ENCODE peak calls at places on chromosome 20, in five cellular contexts. X is COR-L47, V is tibial artery, G is cardiac septum, Z is anterior cingulate cortex. B is an unnamed sample.

GRCh38 chr20:38723069-38723981 is 961 bp upstream of the SLC32A1 start:
- DNase-seq in X (peak), V (no peak), G (no peak), Z (no peak), B (no peak)

GRCh38 chr20:31860431-31861345 is 9.6 kb downstream of the DUSP15 start:
- DNase-seq in X (no peak), V (no peak), G (no peak), Z (no peak), B (peak)

GRCh38 chr20:45538209-45538798 is 978 bp downstream of the WFDC6 start:
- DNase-seq in X (no peak), V (no peak), G (no peak), Z (no peak), B (no peak)

GRCh38 chr20:61821698-61822097 is 244.0 kb downstream of the TAF4 start:
- DNase-seq in X (no peak), V (no peak), G (no peak), Z (no peak), B (no peak)

GRCh38 chr20:58065508-58066361 is 162.7 kb downstream of the ANKRD60 start:
- DNase-seq in X (peak), V (peak), G (no peak), Z (no peak), B (no peak)

GRCh38 chr20:62597416-62598115 is 44.7 kb upstream of the SLCO4A1 start:
- DNase-seq in X (no peak), V (no peak), G (no peak), Z (no peak), B (no peak)

GRCh38 chr20:13200767-13201500 is 20.1 kb upstream of the ISM1 start:
- DNase-seq in X (peak), V (no peak), G (no peak), Z (no peak), B (no peak)

GRCh38 chr20:56952258-56952929 is 314.0 kb downstream of the BMP7 start:
- DNase-seq in X (no peak), V (no peak), G (no peak), Z (no peak), B (no peak)

GRCh38 chr20:41386502-41387427 is 20.1 kb upstream of the EMILIN3 start:
- DNase-seq in X (no peak), V (no peak), G (no peak), Z (no peak), B (no peak)

GRCh38 chr20:32562495-32562911 is 22.6 kb downstream of the NOL4L start:
- DNase-seq in X (no peak), V (no peak), G (no peak), Z (no peak), B (no peak)

GRCh38 chr20:60851826-60852704 is 400.0 kb upstream of the CDH4 start:
- DNase-seq in X (no peak), V (no peak), G (no peak), Z (no peak), B (no peak)

GRCh38 chr20:59948828-59949720 is 8.9 kb downstream of the FAM217B start:
- DNase-seq in X (peak), V (no peak), G (no peak), Z (no peak), B (no peak)

GRCh38 chr20:15772826-15773225 is 800.4 kb downstream of the KIF16B start:
- DNase-seq in X (no peak), V (no peak), G (no peak), Z (no peak), B (no peak)

GRCh38 chr20:62258499-62259293 is 20.4 kb downstream of the OSBPL2 start:
- DNase-seq in X (no peak), V (no peak), G (no peak), Z (no peak), B (peak)

GRCh38 chr20:40175296-40175695 is 513.7 kb downstream of the MAFB start:
- DNase-seq in X (no peak), V (no peak), G (no peak), Z (no peak), B (no peak)

B was measured in RCC 7860.